ENCODE peak calls at places on chromosomes 4 and X, in eight cellular contexts. One of them, this sample, is unnamed.

GRCh38 chr4:37812713-37813112 is 13.8 kb upstream of the PGM2 start:
- DNase-seq in OCI-LY7: no peak
- DNase-seq in fibroblast of lung: peak
- DNase-seq in CD8-positive, alpha-beta memory T cell: no peak
- DNase-seq in tibial nerve: no peak
- DNase-seq in right cardiac atrium: no peak
- DNase-seq in uterus: no peak
- DNase-seq in esophagus squamous epithelium: no peak
- DNase-seq in this sample: no peak

GRCh38 chrX:14896273-14896672 is 23.1 kb downstream of the MOSPD2 start:
- DNase-seq in OCI-LY7: no peak
- DNase-seq in fibroblast of lung: no peak
- DNase-seq in CD8-positive, alpha-beta memory T cell: no peak
- DNase-seq in tibial nerve: no peak
- DNase-seq in right cardiac atrium: no peak
- DNase-seq in uterus: no peak
- DNase-seq in esophagus squamous epithelium: no peak
- DNase-seq in this sample: no peak

GRCh38 chrX:153640045-153640686 is 6.8 kb upstream of the DUSP9 start:
- DNase-seq in OCI-LY7: no peak
- DNase-seq in fibroblast of lung: no peak
- DNase-seq in CD8-positive, alpha-beta memory T cell: no peak
- DNase-seq in tibial nerve: no peak
- DNase-seq in right cardiac atrium: no peak
- DNase-seq in uterus: no peak
- DNase-seq in esophagus squamous epithelium: no peak
- DNase-seq in this sample: peak

GRCh38 chr4:13856387-13856786 is 228.9 kb upstream of the BOD1L1 start:
- DNase-seq in OCI-LY7: no peak
- DNase-seq in fibroblast of lung: no peak
- DNase-seq in CD8-positive, alpha-beta memory T cell: no peak
- DNase-seq in tibial nerve: no peak
- DNase-seq in right cardiac atrium: no peak
- DNase-seq in uterus: no peak
- DNase-seq in esophagus squamous epithelium: no peak
- DNase-seq in this sample: no peak

GRCh38 chrX:64204252-64204651 is 1.3 kb downstream of the AMER1 start:
- DNase-seq in OCI-LY7: no peak
- DNase-seq in fibroblast of lung: peak
- DNase-seq in CD8-positive, alpha-beta memory T cell: no peak
- DNase-seq in tibial nerve: peak
- DNase-seq in right cardiac atrium: peak
- DNase-seq in uterus: peak
- DNase-seq in esophagus squamous epithelium: no peak
- DNase-seq in this sample: peak

GRCh38 chrX:51891821-51892551 is 1.4 kb upstream of the MAGED1 start:
- DNase-seq in OCI-LY7: peak
- DNase-seq in fibroblast of lung: peak
- DNase-seq in CD8-positive, alpha-beta memory T cell: no peak
- DNase-seq in tibial nerve: peak
- DNase-seq in right cardiac atrium: peak
- DNase-seq in uterus: peak
- DNase-seq in esophagus squamous epithelium: no peak
- DNase-seq in this sample: peak

GRCh38 chrX:115696039-115696438 is 135.1 kb downstream of the PLS3 start:
- DNase-seq in OCI-LY7: no peak
- DNase-seq in fibroblast of lung: no peak
- DNase-seq in CD8-positive, alpha-beta memory T cell: no peak
- DNase-seq in tibial nerve: no peak
- DNase-seq in right cardiac atrium: no peak
- DNase-seq in uterus: no peak
- DNase-seq in esophagus squamous epithelium: no peak
- DNase-seq in this sample: no peak

GRCh38 chr4:142367326-142368188 is 478.5 kb downstream of the INPP4B start:
- DNase-seq in OCI-LY7: no peak
- DNase-seq in fibroblast of lung: no peak
- DNase-seq in CD8-positive, alpha-beta memory T cell: no peak
- DNase-seq in tibial nerve: no peak
- DNase-seq in right cardiac atrium: no peak
- DNase-seq in uterus: no peak
- DNase-seq in esophagus squamous epithelium: no peak
- DNase-seq in this sample: no peak

GRCh38 chr4:7434141-7434765 is 477 bp downstream of the PSAPL1 start:
- DNase-seq in OCI-LY7: no peak
- DNase-seq in fibroblast of lung: no peak
- DNase-seq in CD8-positive, alpha-beta memory T cell: no peak
- DNase-seq in tibial nerve: no peak
- DNase-seq in right cardiac atrium: no peak
- DNase-seq in uterus: no peak
- DNase-seq in esophagus squamous epithelium: no peak
- DNase-seq in this sample: no peak

GRCh38 chrX:65522739-65523372 is 11.7 kb downstream of the LAS1L start:
- DNase-seq in OCI-LY7: no peak
- DNase-seq in fibroblast of lung: peak
- DNase-seq in CD8-positive, alpha-beta memory T cell: no peak
- DNase-seq in tibial nerve: no peak
- DNase-seq in right cardiac atrium: no peak
- DNase-seq in uterus: no peak
- DNase-seq in esophagus squamous epithelium: no peak
- DNase-seq in this sample: no peak

GRCh38 chrX:48703642-48704481 is 7.3 kb downstream of the SUV39H1 start:
- DNase-seq in OCI-LY7: no peak
- DNase-seq in fibroblast of lung: peak
- DNase-seq in CD8-positive, alpha-beta memory T cell: no peak
- DNase-seq in tibial nerve: no peak
- DNase-seq in right cardiac atrium: no peak
- DNase-seq in uterus: no peak
- DNase-seq in esophagus squamous epithelium: no peak
- DNase-seq in this sample: no peak

GRCh38 chr4:7481227-7481626 is 46.5 kb upstream of the PSAPL1 start:
- DNase-seq in OCI-LY7: no peak
- DNase-seq in fibroblast of lung: no peak
- DNase-seq in CD8-positive, alpha-beta memory T cell: no peak
- DNase-seq in tibial nerve: no peak
- DNase-seq in right cardiac atrium: no peak
- DNase-seq in uterus: no peak
- DNase-seq in esophagus squamous epithelium: no peak
- DNase-seq in this sample: no peak

GRCh38 chrX:12065251-12065650 is 73.0 kb upstream of the FRMPD4 start:
- DNase-seq in OCI-LY7: no peak
- DNase-seq in fibroblast of lung: peak
- DNase-seq in CD8-positive, alpha-beta memory T cell: no peak
- DNase-seq in tibial nerve: no peak
- DNase-seq in right cardiac atrium: no peak
- DNase-seq in uterus: no peak
- DNase-seq in esophagus squamous epithelium: no peak
- DNase-seq in this sample: no peak

GRCh38 chr4:94160774-94161173 is 46.9 kb upstream of the SMARCAD1 start:
- DNase-seq in OCI-LY7: no peak
- DNase-seq in fibroblast of lung: no peak
- DNase-seq in CD8-positive, alpha-beta memory T cell: no peak
- DNase-seq in tibial nerve: no peak
- DNase-seq in right cardiac atrium: no peak
- DNase-seq in uterus: no peak
- DNase-seq in esophagus squamous epithelium: no peak
- DNase-seq in this sample: no peak

GRCh38 chr4:126627255-126627654 is 1005.5 kb upstream of the INTU start:
- DNase-seq in OCI-LY7: no peak
- DNase-seq in fibroblast of lung: peak
- DNase-seq in CD8-positive, alpha-beta memory T cell: no peak
- DNase-seq in tibial nerve: no peak
- DNase-seq in right cardiac atrium: no peak
- DNase-seq in uterus: no peak
- DNase-seq in esophagus squamous epithelium: no peak
- DNase-seq in this sample: no peak

DNA sequence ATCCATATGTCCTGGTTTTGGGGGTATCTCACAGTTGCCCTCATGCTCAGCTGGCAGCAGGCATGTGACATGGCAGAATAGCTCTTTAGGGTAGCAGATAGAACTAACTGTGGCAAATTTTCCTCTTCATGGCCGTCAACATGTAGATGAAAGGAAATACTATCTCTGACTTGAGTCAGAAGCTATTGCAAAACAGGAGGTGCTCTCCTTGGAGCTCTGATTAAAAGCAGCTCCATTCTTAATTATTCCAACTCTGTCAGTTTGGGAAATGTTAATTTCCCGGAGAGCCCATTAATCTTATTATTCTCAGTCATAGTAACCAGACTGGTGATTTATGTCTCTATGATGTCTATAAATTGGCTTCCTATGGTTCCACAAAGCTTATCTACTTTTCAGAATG is 18.2 kb downstream of the IL13RA1 start:
- DNase-seq in OCI-LY7: no peak
- DNase-seq in fibroblast of lung: peak
- DNase-seq in CD8-positive, alpha-beta memory T cell: no peak
- DNase-seq in tibial nerve: no peak
- DNase-seq in right cardiac atrium: no peak
- DNase-seq in uterus: no peak
- DNase-seq in esophagus squamous epithelium: no peak
- DNase-seq in this sample: no peak
- H3K27ac ChIP-seq in OCI-LY7: no peak
- H3K27ac ChIP-seq in fibroblast of lung: no peak
- H3K27ac ChIP-seq in CD8-positive, alpha-beta memory T cell: no peak
- H3K27ac ChIP-seq in tibial nerve: no peak
- H3K27ac ChIP-seq in right cardiac atrium: no peak
- H3K27ac ChIP-seq in uterus: no peak
- H3K27ac ChIP-seq in esophagus squamous epithelium: no peak
- H3K27ac ChIP-seq in this sample: no peak

GRCh38 chr4:41838590-41838989 is 90.1 kb upstream of the PHOX2B start:
- DNase-seq in OCI-LY7: no peak
- DNase-seq in fibroblast of lung: no peak
- DNase-seq in CD8-positive, alpha-beta memory T cell: no peak
- DNase-seq in tibial nerve: no peak
- DNase-seq in right cardiac atrium: no peak
- DNase-seq in uterus: no peak
- DNase-seq in esophagus squamous epithelium: no peak
- DNase-seq in this sample: no peak

GRCh38 chr4:41835321-41835995 is 86.9 kb upstream of the PHOX2B start:
- DNase-seq in OCI-LY7: no peak
- DNase-seq in fibroblast of lung: no peak
- DNase-seq in CD8-positive, alpha-beta memory T cell: no peak
- DNase-seq in tibial nerve: no peak
- DNase-seq in right cardiac atrium: no peak
- DNase-seq in uterus: no peak
- DNase-seq in esophagus squamous epithelium: no peak
- DNase-seq in this sample: no peak

GRCh38 chr4:41844327-41844726 is 90.9 kb upstream of the TMEM33 start:
- DNase-seq in OCI-LY7: peak
- DNase-seq in fibroblast of lung: no peak
- DNase-seq in CD8-positive, alpha-beta memory T cell: no peak
- DNase-seq in tibial nerve: no peak
- DNase-seq in right cardiac atrium: no peak
- DNase-seq in uterus: no peak
- DNase-seq in esophagus squamous epithelium: no peak
- DNase-seq in this sample: no peak

GRCh38 chr4:41839945-41840854 is 91.7 kb upstream of the PHOX2B start:
- DNase-seq in OCI-LY7: no peak
- DNase-seq in fibroblast of lung: no peak
- DNase-seq in CD8-positive, alpha-beta memory T cell: no peak
- DNase-seq in tibial nerve: no peak
- DNase-seq in right cardiac atrium: no peak
- DNase-seq in uterus: no peak
- DNase-seq in esophagus squamous epithelium: no peak
- DNase-seq in this sample: no peak
- H3K27ac ChIP-seq in OCI-LY7: no peak
- H3K27ac ChIP-seq in fibroblast of lung: no peak
- H3K27ac ChIP-seq in CD8-positive, alpha-beta memory T cell: no peak
- H3K27ac ChIP-seq in tibial nerve: no peak
- H3K27ac ChIP-seq in right cardiac atrium: no peak
- H3K27ac ChIP-seq in uterus: no peak
- H3K27ac ChIP-seq in esophagus squamous epithelium: no peak
- H3K27ac ChIP-seq in this sample: no peak

GRCh38 chr4:24013666-24014422 is 124.0 kb upstream of the PPARGC1A start:
- DNase-seq in OCI-LY7: no peak
- DNase-seq in fibroblast of lung: peak
- DNase-seq in CD8-positive, alpha-beta memory T cell: no peak
- DNase-seq in tibial nerve: no peak
- DNase-seq in right cardiac atrium: no peak
- DNase-seq in uterus: no peak
- DNase-seq in esophagus squamous epithelium: no peak
- DNase-seq in this sample: no peak
- H3K27ac ChIP-seq in OCI-LY7: no peak
- H3K27ac ChIP-seq in fibroblast of lung: no peak
- H3K27ac ChIP-seq in CD8-positive, alpha-beta memory T cell: no peak
- H3K27ac ChIP-seq in tibial nerve: no peak
- H3K27ac ChIP-seq in right cardiac atrium: no peak
- H3K27ac ChIP-seq in uterus: no peak
- H3K27ac ChIP-seq in esophagus squamous epithelium: no peak
- H3K27ac ChIP-seq in this sample: no peak

GRCh38 chr4:98612318-98613250 is 45.8 kb downstream of the TSPAN5 start:
- DNase-seq in OCI-LY7: no peak
- DNase-seq in fibroblast of lung: peak
- DNase-seq in CD8-positive, alpha-beta memory T cell: no peak
- DNase-seq in tibial nerve: no peak
- DNase-seq in right cardiac atrium: no peak
- DNase-seq in uterus: no peak
- DNase-seq in esophagus squamous epithelium: no peak
- DNase-seq in this sample: no peak

GRCh38 chr4:98610926-98611325 is 47.5 kb downstream of the TSPAN5 start:
- DNase-seq in OCI-LY7: no peak
- DNase-seq in fibroblast of lung: no peak
- DNase-seq in CD8-positive, alpha-beta memory T cell: no peak
- DNase-seq in tibial nerve: no peak
- DNase-seq in right cardiac atrium: no peak
- DNase-seq in uterus: no peak
- DNase-seq in esophagus squamous epithelium: no peak
- DNase-seq in this sample: no peak

GRCh38 chr4:98609946-98610345 is 48.5 kb downstream of the TSPAN5 start:
- DNase-seq in OCI-LY7: no peak
- DNase-seq in fibroblast of lung: no peak
- DNase-seq in CD8-positive, alpha-beta memory T cell: no peak
- DNase-seq in tibial nerve: no peak
- DNase-seq in right cardiac atrium: no peak
- DNase-seq in uterus: no peak
- DNase-seq in esophagus squamous epithelium: no peak
- DNase-seq in this sample: no peak

GRCh38 chr4:98613453-98614075 is 44.8 kb downstream of the TSPAN5 start:
- DNase-seq in OCI-LY7: no peak
- DNase-seq in fibroblast of lung: peak
- DNase-seq in CD8-positive, alpha-beta memory T cell: no peak
- DNase-seq in tibial nerve: no peak
- DNase-seq in right cardiac atrium: no peak
- DNase-seq in uterus: no peak
- DNase-seq in esophagus squamous epithelium: no peak
- DNase-seq in this sample: no peak

DNA sequence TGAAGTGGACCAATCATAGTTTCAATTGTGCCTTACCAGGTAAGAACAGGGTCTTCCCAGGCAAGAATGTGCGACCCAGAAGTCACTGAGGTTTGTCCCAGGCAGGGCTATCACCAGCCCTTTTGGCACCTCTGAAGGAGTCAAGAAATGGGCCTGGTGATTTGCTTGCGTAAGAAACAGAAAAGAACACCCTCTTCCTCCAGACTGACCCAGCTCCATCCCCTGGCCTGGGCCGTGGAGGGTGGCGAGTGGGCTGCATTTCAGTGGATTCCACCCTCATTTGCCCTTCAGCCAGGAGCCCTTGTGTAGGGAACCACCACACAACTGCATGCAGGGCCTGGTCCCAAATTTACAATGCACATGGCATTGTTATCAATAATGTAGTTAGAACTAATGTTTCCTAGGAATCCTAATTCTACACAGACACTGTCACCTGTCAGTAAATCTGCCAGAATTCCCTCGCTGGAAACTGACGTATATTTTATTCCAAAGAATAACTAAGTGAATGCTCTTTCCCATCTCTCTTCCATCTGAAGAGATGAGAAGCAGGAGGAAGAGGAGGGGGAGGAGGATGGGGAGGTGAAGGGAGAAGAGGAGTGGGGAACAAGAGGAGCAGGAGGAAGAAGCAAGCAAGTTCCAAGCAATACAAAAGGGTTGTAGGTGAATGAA is 46.6 kb downstream of the TSPAN5 start:
- DNase-seq in OCI-LY7: no peak
- DNase-seq in fibroblast of lung: no peak
- DNase-seq in CD8-positive, alpha-beta memory T cell: no peak
- DNase-seq in tibial nerve: no peak
- DNase-seq in right cardiac atrium: no peak
- DNase-seq in uterus: no peak
- DNase-seq in esophagus squamous epithelium: no peak
- DNase-seq in this sample: no peak
- H3K27ac ChIP-seq in OCI-LY7: no peak
- H3K27ac ChIP-seq in fibroblast of lung: no peak
- H3K27ac ChIP-seq in CD8-positive, alpha-beta memory T cell: no peak
- H3K27ac ChIP-seq in tibial nerve: peak
- H3K27ac ChIP-seq in right cardiac atrium: no peak
- H3K27ac ChIP-seq in uterus: peak
- H3K27ac ChIP-seq in esophagus squamous epithelium: no peak
- H3K27ac ChIP-seq in this sample: no peak

This sample was measured in heart left ventricle.